ENCODE peak calls at places on chromosomes 11 and 22, in seven cellular contexts. Q is H1, I is HCT116, Y is K562, U is HepG2, L is SK-N-SH, E is Panc1. X is an unnamed sample.

GRCh38 chr11:35035894-35036408 is 103.0 kb upstream of the CD44 start:
- DNase-seq in L (no peak), E (no peak), U (no peak), Y (no peak), I (no peak), Q (no peak), X (peak; percentile 85)

GRCh38 chr22:45334068-45334467 is 24.3 kb downstream of the FAM118A start:
- DNase-seq in Y (no peak), U (no peak), L (no peak), Q (no peak), I (no peak), E (no peak), X (no peak)

GRCh38 chr11:58059011-58059358 is 28.2 kb downstream of the OR6Q1 start:
- DNase-seq in U (peak; percentile 82), L (no peak), E (no peak), I (no peak), Y (no peak), Q (no peak), X (no peak)

GRCh38 chr22:43827926-43828710 is 16.0 kb upstream of the EFCAB6 start:
- DNase-seq in I (no peak), L (no peak), Q (no peak), E (no peak), Y (no peak), U (no peak), X (no peak)

GRCh38 chr11:69654001-69654659 is 13.2 kb downstream of the CCND1 start:
- DNase-seq in L (peak; percentile 59), Q (no peak), E (no peak), Y (no peak), I (no peak), U (no peak), X (no peak)

GRCh38 chr22:19287076-19287724 is 4.3 kb downstream of the CLTCL1 start:
- DNase-seq in E (no peak), U (no peak), Y (no peak), L (no peak), Q (no peak), I (no peak), X (no peak)

GRCh38 chr22:40024201-40025061 is 29.7 kb downstream of the FAM83F start:
- DNase-seq in E (peak; percentile 30), U (peak; percentile 54), Y (peak; percentile 84), Q (no peak), L (peak; percentile 85), I (peak; percentile 24), X (no peak)

GRCh38 chr11:50333861-50334260 is 301.2 kb downstream of the OR4C45 start:
- DNase-seq in Q (no peak), I (no peak), Y (no peak), U (no peak), E (no peak), L (no peak), X (no peak)

GRCh38 chr11:10604340-10604748 is 35.9 kb upstream of the LYVE1 start:
- DNase-seq in E (no peak), Y (no peak), I (no peak), Q (no peak), L (no peak), U (peak; percentile 83), X (no peak)

GRCh38 chr22:48089601-48090331 is 1327.3 kb downstream of the TBC1D22A start:
- DNase-seq in L (no peak), Q (no peak), U (no peak), I (no peak), E (no peak), Y (peak; percentile 11), X (no peak)

GRCh38 chr11:94511932-94512781 is at the start of gene C11orf97:
- DNase-seq in E (no peak), U (peak; percentile 35), Y (peak; percentile 13), Q (peak; percentile 25), I (no peak), L (peak; percentile 82), X (no peak)

GRCh38 chr22:25641650-25642049 is 77.2 kb downstream of the GRK3 start:
- DNase-seq in I (no peak), Y (no peak), U (no peak), E (no peak), Q (no peak), L (no peak), X (no peak)

GRCh38 chr11:106152013-106152412 is 74.6 kb downstream of the AASDHPPT start:
- DNase-seq in I (no peak), E (no peak), Q (no peak), L (no peak), Y (no peak), U (no peak), X (no peak)

GRCh38 chr11:57116654-57117053 is 65.1 kb upstream of the LRRC55 start:
- DNase-seq in Y (peak; percentile 42), E (peak; percentile 8), I (peak; percentile 19), L (peak; percentile 28), U (peak; percentile 25), Q (peak; percentile 13), X (no peak)

GRCh38 chr11:10777393-10777793 is 26.3 kb downstream of the CTR9 start:
- DNase-seq in I (no peak), U (peak; percentile 70), L (no peak), E (no peak), Y (no peak), Q (no peak), X (no peak)

GRCh38 chr11:64438986-64439771 is 80.2 kb downstream of the RPS6KA4 start:
- DNase-seq in I (no peak), U (no peak), E (no peak), L (no peak), Y (no peak), Q (no peak), X (no peak)

GRCh38 chr11:69192282-69192681 is 36.5 kb downstream of the SMIM38 start:
- DNase-seq in E (no peak), L (peak; percentile 45), Y (no peak), U (no peak), Q (no peak), I (no peak), X (no peak)

GRCh38 chr11:100830295-100830694 is 143.2 kb downstream of the ARHGAP42 start:
- DNase-seq in I (no peak), Q (no peak), L (no peak), Y (no peak), U (no peak), E (no peak), X (no peak)

DNA sequence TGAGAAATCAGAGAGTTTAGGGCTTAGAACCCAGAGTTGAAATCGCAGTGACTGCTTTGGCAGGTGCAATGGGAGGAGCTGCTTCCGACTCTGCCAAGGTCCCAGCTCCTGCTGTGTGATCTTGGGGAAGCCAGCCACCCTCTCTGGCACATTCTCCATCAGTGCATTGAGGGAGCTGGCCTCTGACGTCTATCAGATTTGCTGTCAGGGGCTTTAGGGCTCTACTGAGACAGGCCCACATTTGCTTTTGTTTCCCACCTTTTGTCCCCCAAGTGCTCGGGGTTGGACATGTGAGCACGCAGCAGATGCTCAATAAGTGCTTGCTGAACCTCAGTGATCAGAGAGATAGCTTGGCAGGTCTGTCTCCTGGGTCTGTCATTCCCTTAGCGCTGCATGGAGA is 10.6 kb upstream of the SOX10 start:
- DNase-seq in E (no peak), L (no peak), U (no peak), Y (no peak), I (no peak), Q (no peak), X (no peak)
- TF ChIP-seq SIN3A in E (no peak), L (no peak), U (no peak), Y (no peak), I (no peak), Q (no peak), X (no peak)

DNA sequence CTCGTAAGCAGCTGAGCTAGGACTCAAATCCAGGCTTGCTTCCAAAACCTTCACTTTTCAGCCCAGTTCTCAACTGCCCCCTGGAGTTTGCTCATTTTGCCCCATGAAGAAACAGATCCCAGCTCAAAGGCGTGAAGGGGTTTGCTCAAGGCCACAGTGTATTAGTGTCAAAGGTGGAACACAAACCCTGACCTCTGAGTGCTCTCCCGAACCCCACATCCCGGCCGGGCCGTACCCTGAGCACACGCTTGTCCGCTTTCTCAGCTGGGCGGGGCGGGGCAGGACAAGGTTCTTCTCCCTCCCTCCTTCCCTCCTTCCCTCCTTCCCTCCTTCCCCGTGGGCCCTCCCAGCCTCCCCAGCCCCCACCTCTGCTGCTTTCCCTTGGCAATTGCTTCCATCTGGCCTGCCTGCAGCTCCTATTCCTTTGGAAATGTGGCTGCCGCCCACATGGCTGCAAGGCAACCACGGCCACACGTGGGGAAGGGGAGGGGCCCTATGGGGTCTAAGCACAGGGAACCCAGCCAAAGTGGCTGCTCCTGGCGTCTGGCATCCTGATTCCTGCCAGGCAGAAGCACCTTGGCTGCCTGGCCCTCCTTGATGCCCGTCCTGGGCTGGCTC is 4.1 kb downstream of the ST3GAL4 start:
- DNase-seq in L (peak; percentile 86), E (no peak), Q (no peak), Y (peak; percentile 54), I (no peak), U (no peak), X (no peak)
- TF ChIP-seq SIN3A in L (peak; percentile 50), E (no peak), Q (no peak), Y (no peak), I (no peak), U (no peak), X (no peak)

DNA sequence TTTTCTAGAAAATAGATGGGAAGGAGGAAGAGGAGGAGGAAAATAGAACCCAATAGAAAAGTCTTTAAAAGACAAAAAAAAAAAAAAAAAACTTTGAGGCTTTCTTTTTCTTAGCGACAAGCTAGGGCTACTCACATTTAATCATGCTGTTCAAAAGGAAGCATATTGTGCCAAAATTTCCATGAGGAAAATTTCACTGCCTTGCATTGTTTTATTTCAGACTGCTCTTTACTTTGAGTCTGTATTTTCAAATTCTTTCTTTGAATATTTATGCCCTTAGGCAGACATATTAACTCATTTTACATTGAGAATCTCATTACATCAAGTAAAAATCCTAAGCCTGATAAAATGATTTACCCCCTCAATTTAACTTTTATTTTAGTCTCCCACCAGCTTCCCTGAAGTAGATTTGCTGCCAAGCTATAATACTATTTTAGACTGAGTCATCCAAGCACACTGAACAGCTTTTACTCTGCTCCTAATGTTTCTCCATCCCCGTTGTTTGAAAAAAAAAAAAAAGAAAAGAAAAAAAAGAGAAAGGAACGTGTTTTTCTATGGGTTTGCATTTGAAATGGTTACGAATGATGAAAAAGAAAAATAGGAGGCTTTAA is 189.3 kb upstream of the MTMR2 start:
- DNase-seq in L (no peak), Y (no peak), E (no peak), Q (no peak), U (no peak), I (no peak), X (no peak)
- TF ChIP-seq SIN3A in L (no peak), Y (no peak), E (no peak), Q (no peak), U (no peak), I (no peak), X (no peak)

DNA sequence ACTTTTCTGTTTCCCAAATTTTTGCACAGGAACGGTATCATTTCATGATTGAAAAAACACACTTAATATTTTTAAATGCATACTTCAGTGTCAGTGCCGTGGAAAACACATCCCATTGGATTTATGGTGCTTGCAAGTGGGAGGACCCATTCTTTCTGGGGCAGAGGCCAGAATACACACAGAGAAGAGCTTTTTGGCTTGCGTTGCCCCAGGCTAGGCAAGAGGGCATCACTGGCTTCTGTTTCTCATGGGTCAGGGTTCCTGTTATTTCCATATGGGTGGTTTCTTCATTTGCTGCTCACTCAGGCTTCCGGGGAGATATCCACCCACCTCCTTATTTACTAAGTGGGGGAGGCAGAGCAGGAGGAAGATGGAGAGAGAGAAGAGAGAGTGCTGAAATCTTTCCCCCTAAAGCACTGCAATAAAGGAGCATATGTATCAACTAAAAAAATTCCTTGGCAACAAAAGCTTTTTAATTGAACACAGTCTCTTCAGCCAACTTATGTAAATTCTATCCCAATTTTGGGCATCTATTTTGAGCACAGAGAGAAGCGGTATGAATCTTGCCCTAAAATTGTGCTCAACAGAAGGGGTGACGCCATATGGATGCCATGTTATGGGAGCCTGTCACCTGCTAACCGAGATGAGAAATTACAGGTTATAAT is 66.0 kb upstream of the KIRREL3 start:
- DNase-seq in Q (no peak), L (no peak), U (no peak), Y (no peak), I (no peak), E (no peak), X (no peak)
- TF ChIP-seq SIN3A in Q (no peak), L (no peak), U (no peak), Y (no peak), I (no peak), E (no peak), X (no peak)

GRCh38 chr22:29695129-29695926 is 24.5 kb upstream of the CABP7 start:
- DNase-seq in E (no peak), I (no peak), Y (no peak), Q (no peak), U (no peak), L (peak; percentile 86), X (no peak)
- TF ChIP-seq SIN3A in E (no peak), I (no peak), Y (no peak), Q (no peak), U (no peak), L (no peak), X (no peak)